ENCODE peak calls at places on chromosomes 16 and 17, in eight cellular contexts. D is SW 1271; N is activated CD4-positive, CD25-positive, alpha-beta regulatory T cell; Q is transverse colon; W is dermis blood vessel endothelial cell; O is fibroblast of gingiva; Y is NCI-H460; X is GM04504. S is an unnamed sample.

GRCh38 chr17:82940226-82941020 is 100.6 kb upstream of the ZNF750 start:
- DNase-seq in Q (no peak), N (no peak), X (no peak), D (no peak), Y (no peak), O (no peak), W (no peak), S (no peak)

GRCh38 chr17:55576237-55576998 is 65.2 kb upstream of the SMIM36 start:
- DNase-seq in X (no peak), W (peak), Q (no peak), O (peak), Y (peak), N (no peak), D (no peak), S (no peak)

GRCh38 chr17:75457047-75457654 is 716 bp downstream of the TMEM94 start:
- DNase-seq in W (peak), D (no peak), N (no peak), Y (no peak), Q (no peak), O (no peak), X (no peak), S (peak)

GRCh38 chr17:66799839-66800537 is 34.9 kb upstream of the CACNG5 start:
- DNase-seq in W (peak), O (no peak), N (no peak), Y (no peak), X (no peak), D (no peak), Q (peak), S (no peak)

GRCh38 chr16:4306439-4307214 is 9.2 kb upstream of the GLIS2 start:
- DNase-seq in W (no peak), Y (no peak), X (no peak), D (no peak), N (no peak), Q (no peak), O (no peak), S (no peak)

GRCh38 chr17:47611372-47612350 is 38.1 kb upstream of the KPNB1 start:
- DNase-seq in N (no peak), O (peak), Q (no peak), X (no peak), D (no peak), Y (no peak), W (no peak), S (no peak)

GRCh38 chr17:27078296-27078695 is 215.6 kb upstream of the WSB1 start:
- DNase-seq in Y (no peak), W (no peak), X (no peak), N (no peak), Q (no peak), O (no peak), D (no peak), S (no peak)

GRCh38 chr16:75088226-75088625 is 28.4 kb downstream of the LDHD start:
- DNase-seq in W (peak), D (no peak), X (no peak), Q (no peak), N (no peak), O (no peak), Y (no peak), S (peak)

GRCh38 chr17:41621916-41622315 is 2.5 kb downstream of the KRT17 start:
- DNase-seq in O (no peak), Q (no peak), N (no peak), D (no peak), X (no peak), W (no peak), Y (no peak), S (no peak)